ENCODE peak calls at places on chromosomes 7 and 10, in seven cellular contexts. D is NCI-H2171 treated with DMSO at 0.1 percent for 48 hours, A is NCI-H1105, F is GM12892, T is NCI-H1417, R is NT2/D1, V is ELR. O is an unnamed sample.

GRCh38 chr7:127760436-127761031 is 108.5 kb downstream of the SND1 start:
- DNase-seq in D (no peak), V (no peak), F (no peak), A (no peak), T (no peak), R (no peak), O (no peak)

GRCh38 chr10:49139866-49140195 is 6.0 kb upstream of the FAM170B start:
- DNase-seq in V (peak), A (no peak), D (no peak), F (no peak), R (no peak), T (no peak), O (no peak)

GRCh38 chr10:132705173-132705572 is 80.8 kb downstream of the NKX6-2 start:
- DNase-seq in V (no peak), R (no peak), F (no peak), T (no peak), A (no peak), D (no peak), O (peak)

GRCh38 chr7:41383596-41383995 is 319.3 kb downstream of the INHBA start:
- DNase-seq in V (peak), T (no peak), D (no peak), A (no peak), F (no peak), R (no peak), O (no peak)

GRCh38 chr7:124840435-124840834 is 74.8 kb upstream of the GPR37 start:
- DNase-seq in R (no peak), D (peak), F (no peak), T (no peak), A (no peak), V (peak), O (peak)

GRCh38 chr10:114987995-114988394 is 50.0 kb downstream of the TRUB1 start:
- DNase-seq in V (peak), D (no peak), A (no peak), F (no peak), R (no peak), T (no peak), O (no peak)

GRCh38 chr10:35232509-35232908 is 103.8 kb upstream of the CCNY start:
- DNase-seq in D (no peak), R (no peak), A (no peak), F (no peak), V (no peak), T (no peak), O (no peak)

GRCh38 chr7:2715341-2716231 is 27.6 kb downstream of the AMZ1 start:
- DNase-seq in D (no peak), T (no peak), V (no peak), A (no peak), R (no peak), F (no peak), O (no peak)

GRCh38 chr7:113263749-113264148 is 145.4 kb upstream of the SMIM30 start:
- DNase-seq in A (no peak), R (no peak), V (no peak), D (peak), F (no peak), T (peak), O (no peak)

GRCh38 chr7:20198295-20198694 is 18.9 kb downstream of the MACC1 start:
- DNase-seq in T (no peak), V (no peak), R (no peak), D (no peak), F (no peak), A (no peak), O (no peak)

GRCh38 chr10:23514321-23514720 is 75.4 kb downstream of the OTUD1 start:
- DNase-seq in T (no peak), F (no peak), D (no peak), V (peak), A (no peak), R (no peak), O (no peak)

GRCh38 chr10:100872034-100872791 is 40.5 kb upstream of the SLF2 start:
- DNase-seq in D (no peak), R (peak), V (peak), T (no peak), F (peak), A (no peak), O (no peak)

GRCh38 chr7:34652784-34653183 is 5.2 kb upstream of the NPSR1 start:
- DNase-seq in R (no peak), T (no peak), F (no peak), V (peak), A (no peak), D (no peak), O (no peak)

GRCh38 chr10:44973323-44974081 is 5.1 kb downstream of the DEPP1 start:
- DNase-seq in R (no peak), F (no peak), V (no peak), D (no peak), T (no peak), A (no peak), O (no peak)

GRCh38 chr10:115956225-115957009 is 316.6 kb downstream of the GFRA1 start:
- DNase-seq in D (no peak), F (no peak), A (no peak), V (peak), T (no peak), R (no peak), O (no peak)

GRCh38 chr7:128912281-128912680 is 1.8 kb upstream of the KCP start:
- DNase-seq in R (no peak), F (no peak), A (no peak), V (no peak), T (no peak), D (no peak), O (no peak)

GRCh38 chr10:60986779-60987178 is 42.8 kb upstream of the RHOBTB1 start:
- DNase-seq in V (no peak), F (no peak), R (no peak), T (no peak), D (no peak), A (no peak), O (no peak)

GRCh38 chr7:140625908-140626868 is 14.4 kb downstream of the DENND2A start:
- DNase-seq in A (peak), F (no peak), R (peak), D (peak), V (peak), T (peak), O (peak)

GRCh38 chr10:88975377-88975720 is 15.2 kb upstream of the FAS start:
- DNase-seq in A (no peak), F (no peak), D (no peak), V (no peak), R (no peak), T (no peak), O (no peak)

GRCh38 chr10:47081264-47081663 is 170.0 kb downstream of the PTPN20 start:
- DNase-seq in A (no peak), T (no peak), V (no peak), R (no peak), D (peak), F (no peak), O (no peak)

GRCh38 chr10:43417950-43418768 is 9.2 kb upstream of the HNRNPF start:
- DNase-seq in R (no peak), T (no peak), F (peak), A (no peak), D (no peak), V (no peak), O (no peak)

GRCh38 chr7:40833541-40834234 is 698.9 kb downstream of the SUGCT start:
- DNase-seq in D (no peak), R (no peak), T (no peak), A (no peak), F (no peak), V (peak), O (no peak)

GRCh38 chr7:44078521-44078920 is 3.8 kb downstream of the POLM start:
- DNase-seq in V (no peak), A (no peak), R (no peak), F (no peak), T (no peak), D (no peak), O (no peak)

GRCh38 chr10:132479603-132480221 is 57.9 kb upstream of the INPP5A start:
- DNase-seq in T (no peak), D (no peak), V (no peak), A (no peak), F (no peak), R (no peak), O (no peak)

GRCh38 chr7:27606270-27607209 is 56.1 kb downstream of the HIBADH start:
- DNase-seq in V (peak), D (no peak), A (peak), F (no peak), T (peak), R (no peak), O (no peak)

GRCh38 chr7:34837826-34838225 is 179.8 kb downstream of the NPSR1 start:
- DNase-seq in T (peak), V (peak), A (no peak), D (peak), F (no peak), R (no peak), O (peak)

GRCh38 chr7:158838238-158838637 is 8.9 kb upstream of the ESYT2 start:
- DNase-seq in A (no peak), D (no peak), V (no peak), F (no peak), T (no peak), R (no peak), O (no peak)

GRCh38 chr7:128890306-128891109 is 20.0 kb downstream of the KCP start:
- DNase-seq in F (no peak), D (no peak), V (no peak), T (no peak), R (no peak), A (no peak), O (no peak)